ENCODE peak calls at places on chromosome 20, in six cellular contexts. One of them, this sample, is unnamed.
A peak's percentile ranks its signal among the peaks of the same experiment; 100 is the strongest.

GRCh38 chr20:53660078-53660909 is 66.7 kb upstream of the ZNF217 start:
- DNase-seq in bronchial epithelial cell: no peak
- DNase-seq in Calu3: no peak
- DNase-seq in type B pancreatic cell: no peak
- DNase-seq in fibroblast of mammary gland: peak; percentile 27
- DNase-seq in fibroblast of the aortic adventitia: peak; percentile 51
- DNase-seq in this sample: no peak

GRCh38 chr20:31505903-31506302 is 8.3 kb upstream of the HM13 start:
- DNase-seq in bronchial epithelial cell: peak; percentile 70
- DNase-seq in Calu3: no peak
- DNase-seq in type B pancreatic cell: no peak
- DNase-seq in fibroblast of mammary gland: no peak
- DNase-seq in fibroblast of the aortic adventitia: no peak
- DNase-seq in this sample: no peak

GRCh38 chr20:2763186-2763585 is 37.2 kb downstream of the CPXM1 start:
- DNase-seq in bronchial epithelial cell: no peak
- DNase-seq in Calu3: no peak
- DNase-seq in type B pancreatic cell: no peak
- DNase-seq in fibroblast of mammary gland: no peak
- DNase-seq in fibroblast of the aortic adventitia: no peak
- DNase-seq in this sample: no peak

GRCh38 chr20:48603116-48603818 is 224.5 kb downstream of the PREX1 start:
- DNase-seq in bronchial epithelial cell: no peak
- DNase-seq in Calu3: no peak
- DNase-seq in type B pancreatic cell: no peak
- DNase-seq in fibroblast of mammary gland: no peak
- DNase-seq in fibroblast of the aortic adventitia: no peak
- DNase-seq in this sample: no peak

GRCh38 chr20:8209061-8209460 is 77.0 kb downstream of the PLCB1 start:
- DNase-seq in bronchial epithelial cell: no peak
- DNase-seq in Calu3: no peak
- DNase-seq in type B pancreatic cell: no peak
- DNase-seq in fibroblast of mammary gland: no peak
- DNase-seq in fibroblast of the aortic adventitia: peak; percentile 43
- DNase-seq in this sample: no peak

GRCh38 chr20:8901237-8902025 is 167.5 kb upstream of the PLCB4 start:
- DNase-seq in bronchial epithelial cell: no peak
- DNase-seq in Calu3: no peak
- DNase-seq in type B pancreatic cell: no peak
- DNase-seq in fibroblast of mammary gland: peak; percentile 42
- DNase-seq in fibroblast of the aortic adventitia: peak; percentile 17
- DNase-seq in this sample: no peak

GRCh38 chr20:56634735-56635422 is 5.8 kb downstream of the TFAP2C start:
- DNase-seq in bronchial epithelial cell: no peak
- DNase-seq in Calu3: no peak
- DNase-seq in type B pancreatic cell: no peak
- DNase-seq in fibroblast of mammary gland: no peak
- DNase-seq in fibroblast of the aortic adventitia: no peak
- DNase-seq in this sample: no peak

GRCh38 chr20:45801851-45802250 is 10.1 kb downstream of the DNTTIP1 start:
- DNase-seq in bronchial epithelial cell: no peak
- DNase-seq in Calu3: no peak
- DNase-seq in type B pancreatic cell: no peak
- DNase-seq in fibroblast of mammary gland: no peak
- DNase-seq in fibroblast of the aortic adventitia: no peak
- DNase-seq in this sample: no peak

GRCh38 chr20:39264506-39265172 is 302.5 kb downstream of the DHX35 start:
- DNase-seq in bronchial epithelial cell: peak; percentile 80
- DNase-seq in Calu3: peak; percentile 81
- DNase-seq in type B pancreatic cell: no peak
- DNase-seq in fibroblast of mammary gland: peak; percentile 84
- DNase-seq in fibroblast of the aortic adventitia: peak; percentile 77
- DNase-seq in this sample: peak; percentile 86

GRCh38 chr20:24891546-24892393 is 57.3 kb upstream of the CST7 start:
- DNase-seq in bronchial epithelial cell: no peak
- DNase-seq in Calu3: no peak
- DNase-seq in type B pancreatic cell: no peak
- DNase-seq in fibroblast of mammary gland: no peak
- DNase-seq in fibroblast of the aortic adventitia: no peak
- DNase-seq in this sample: no peak

GRCh38 chr20:58777657-58778056 is 73.0 kb downstream of the GNAS-AS1 start:
- DNase-seq in bronchial epithelial cell: no peak
- DNase-seq in Calu3: no peak
- DNase-seq in type B pancreatic cell: no peak
- DNase-seq in fibroblast of mammary gland: no peak
- DNase-seq in fibroblast of the aortic adventitia: no peak
- DNase-seq in this sample: no peak

GRCh38 chr20:2751868-2752630 is 48.4 kb downstream of the CPXM1 start:
- DNase-seq in bronchial epithelial cell: no peak
- DNase-seq in Calu3: peak; percentile 31
- DNase-seq in type B pancreatic cell: no peak
- DNase-seq in fibroblast of mammary gland: no peak
- DNase-seq in fibroblast of the aortic adventitia: no peak
- DNase-seq in this sample: no peak

GRCh38 chr20:40706977-40707582 is 18.0 kb upstream of the MAFB start:
- DNase-seq in bronchial epithelial cell: no peak
- DNase-seq in Calu3: peak; percentile 66
- DNase-seq in type B pancreatic cell: no peak
- DNase-seq in fibroblast of mammary gland: no peak
- DNase-seq in fibroblast of the aortic adventitia: no peak
- DNase-seq in this sample: no peak

GRCh38 chr20:1894471-1894950 is 696 bp upstream of the SIRPA start:
- DNase-seq in bronchial epithelial cell: no peak
- DNase-seq in Calu3: peak; percentile 59
- DNase-seq in type B pancreatic cell: peak; percentile 81
- DNase-seq in fibroblast of mammary gland: no peak
- DNase-seq in fibroblast of the aortic adventitia: peak; percentile 35
- DNase-seq in this sample: peak; percentile 61

GRCh38 chr20:58851221-58851968 is 693 bp upstream of the GNAS-AS1 start:
- DNase-seq in bronchial epithelial cell: no peak
- DNase-seq in Calu3: no peak
- DNase-seq in type B pancreatic cell: no peak
- DNase-seq in fibroblast of mammary gland: no peak
- DNase-seq in fibroblast of the aortic adventitia: no peak
- DNase-seq in this sample: no peak

GRCh38 chr20:19929749-19930148 is 87.4 kb upstream of the NAA20 start:
- DNase-seq in bronchial epithelial cell: no peak
- DNase-seq in Calu3: no peak
- DNase-seq in type B pancreatic cell: no peak
- DNase-seq in fibroblast of mammary gland: no peak
- DNase-seq in fibroblast of the aortic adventitia: no peak
- DNase-seq in this sample: no peak

GRCh38 chr20:19403549-19403948 is 191.1 kb downstream of the SLC24A3 start:
- DNase-seq in bronchial epithelial cell: no peak
- DNase-seq in Calu3: no peak
- DNase-seq in type B pancreatic cell: no peak
- DNase-seq in fibroblast of mammary gland: no peak
- DNase-seq in fibroblast of the aortic adventitia: no peak
- DNase-seq in this sample: no peak

GRCh38 chr20:31602779-31603441 is 2.2 kb upstream of the ID1 start:
- DNase-seq in bronchial epithelial cell: peak; percentile 88
- DNase-seq in Calu3: peak; percentile 84
- DNase-seq in type B pancreatic cell: no peak
- DNase-seq in fibroblast of mammary gland: peak; percentile 82
- DNase-seq in fibroblast of the aortic adventitia: peak; percentile 40
- DNase-seq in this sample: peak; percentile 90

GRCh38 chr20:59518881-59519706 is 85.2 kb upstream of the PHACTR3 start:
- DNase-seq in bronchial epithelial cell: peak; percentile 65
- DNase-seq in Calu3: peak; percentile 67
- DNase-seq in type B pancreatic cell: no peak
- DNase-seq in fibroblast of mammary gland: peak; percentile 55
- DNase-seq in fibroblast of the aortic adventitia: peak; percentile 51
- DNase-seq in this sample: peak; percentile 62

GRCh38 chr20:49812463-49813304 is at the start of gene SLC9A8:
- DNase-seq in bronchial epithelial cell: peak; percentile 83
- DNase-seq in Calu3: peak; percentile 93
- DNase-seq in type B pancreatic cell: peak; percentile 89
- DNase-seq in fibroblast of mammary gland: peak; percentile 92
- DNase-seq in fibroblast of the aortic adventitia: peak; percentile 84
- DNase-seq in this sample: peak; percentile 95
- TF ChIP-seq CTCF in bronchial epithelial cell: peak; percentile 42
- TF ChIP-seq CTCF in Calu3: peak; percentile 69
- TF ChIP-seq CTCF in type B pancreatic cell: peak; percentile 66
- TF ChIP-seq CTCF in fibroblast of mammary gland: no peak
- TF ChIP-seq CTCF in fibroblast of the aortic adventitia: peak; percentile 48
- TF ChIP-seq CTCF in this sample: no peak

GRCh38 chr20:36827541-36828279 is 48.2 kb upstream of the TLDC2 start:
- DNase-seq in bronchial epithelial cell: no peak
- DNase-seq in Calu3: no peak
- DNase-seq in type B pancreatic cell: no peak
- DNase-seq in fibroblast of mammary gland: no peak
- DNase-seq in fibroblast of the aortic adventitia: no peak
- DNase-seq in this sample: no peak

GRCh38 chr20:36833275-36834020 is 42.5 kb upstream of the TLDC2 start:
- DNase-seq in bronchial epithelial cell: no peak
- DNase-seq in Calu3: no peak
- DNase-seq in type B pancreatic cell: no peak
- DNase-seq in fibroblast of mammary gland: peak; percentile 65
- DNase-seq in fibroblast of the aortic adventitia: peak; percentile 46
- DNase-seq in this sample: no peak

GRCh38 chr20:36835025-36835424 is 40.9 kb upstream of the TLDC2 start:
- DNase-seq in bronchial epithelial cell: no peak
- DNase-seq in Calu3: no peak
- DNase-seq in type B pancreatic cell: no peak
- DNase-seq in fibroblast of mammary gland: no peak
- DNase-seq in fibroblast of the aortic adventitia: no peak
- DNase-seq in this sample: no peak

GRCh38 chr20:36832791-36833190 is 43.1 kb upstream of the TLDC2 start:
- DNase-seq in bronchial epithelial cell: no peak
- DNase-seq in Calu3: no peak
- DNase-seq in type B pancreatic cell: no peak
- DNase-seq in fibroblast of mammary gland: no peak
- DNase-seq in fibroblast of the aortic adventitia: no peak
- DNase-seq in this sample: no peak

DNA sequence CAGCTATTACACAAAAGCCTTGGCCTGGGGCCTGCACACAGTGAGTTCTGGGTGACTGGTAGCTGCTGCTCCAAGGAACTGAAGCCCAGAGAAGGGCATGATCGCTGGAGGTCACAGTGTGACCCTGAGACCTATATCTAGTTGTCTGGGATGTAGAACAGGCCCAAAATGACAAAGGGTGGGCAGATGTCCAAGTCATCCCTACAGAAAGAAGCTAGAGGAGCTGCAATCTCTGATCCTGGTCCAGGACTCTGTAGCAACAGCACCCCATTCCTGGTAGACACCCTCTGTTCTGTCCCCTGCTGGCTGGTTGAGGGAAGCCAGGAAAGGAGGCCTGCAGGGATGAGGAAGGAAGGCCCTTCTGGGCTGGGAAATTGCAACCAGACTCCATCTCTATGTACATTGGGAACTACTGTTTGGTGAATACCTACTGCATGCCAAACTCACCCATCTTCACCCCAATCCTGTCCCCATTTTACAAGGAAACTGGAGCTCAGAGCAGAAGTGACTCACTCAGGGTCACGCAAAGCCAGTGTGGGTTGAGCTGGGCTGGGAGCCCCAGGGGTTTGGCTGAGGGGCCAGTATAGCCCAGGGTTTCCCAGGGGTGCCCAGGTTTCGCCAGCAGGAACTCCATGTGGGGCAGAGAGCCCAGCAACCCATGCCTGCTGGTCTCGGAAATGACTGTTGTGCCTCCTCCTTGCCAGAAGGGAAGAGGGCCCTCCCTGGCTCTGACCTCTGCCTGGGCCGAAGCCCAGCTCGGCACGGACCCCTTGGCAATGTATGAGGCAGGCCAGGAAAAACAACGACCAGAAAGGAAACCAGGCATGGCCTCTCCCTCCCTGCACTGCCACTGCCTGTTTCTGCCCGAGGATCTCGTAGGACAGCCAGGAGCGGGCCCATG is 44.9 kb upstream of the TLDC2 start:
- DNase-seq in bronchial epithelial cell: no peak
- DNase-seq in Calu3: no peak
- DNase-seq in type B pancreatic cell: no peak
- DNase-seq in fibroblast of mammary gland: peak; percentile 67
- DNase-seq in fibroblast of the aortic adventitia: peak; percentile 89
- DNase-seq in this sample: peak; percentile 47
- TF ChIP-seq CTCF in bronchial epithelial cell: peak; percentile 19
- TF ChIP-seq CTCF in Calu3: no peak
- TF ChIP-seq CTCF in type B pancreatic cell: peak; percentile 22
- TF ChIP-seq CTCF in fibroblast of mammary gland: peak; percentile 65
- TF ChIP-seq CTCF in fibroblast of the aortic adventitia: peak; percentile 85
- TF ChIP-seq CTCF in this sample: no peak

GRCh38 chr20:22682381-22682780 is 98.0 kb upstream of the FOXA2 start:
- DNase-seq in bronchial epithelial cell: peak; percentile 71
- DNase-seq in Calu3: no peak
- DNase-seq in type B pancreatic cell: no peak
- DNase-seq in fibroblast of mammary gland: no peak
- DNase-seq in fibroblast of the aortic adventitia: no peak
- DNase-seq in this sample: no peak

GRCh38 chr20:22687676-22688360 is 103.4 kb upstream of the FOXA2 start:
- DNase-seq in bronchial epithelial cell: no peak
- DNase-seq in Calu3: no peak
- DNase-seq in type B pancreatic cell: no peak
- DNase-seq in fibroblast of mammary gland: no peak
- DNase-seq in fibroblast of the aortic adventitia: no peak
- DNase-seq in this sample: no peak

GRCh38 chr20:22684072-22684762 is 99.8 kb upstream of the FOXA2 start:
- DNase-seq in bronchial epithelial cell: peak; percentile 59
- DNase-seq in Calu3: peak; percentile 21
- DNase-seq in type B pancreatic cell: no peak
- DNase-seq in fibroblast of mammary gland: peak; percentile 68
- DNase-seq in fibroblast of the aortic adventitia: peak; percentile 79
- DNase-seq in this sample: peak; percentile 82

GRCh38 chr20:22686097-22686496 is 101.7 kb upstream of the FOXA2 start:
- DNase-seq in bronchial epithelial cell: peak; percentile 68
- DNase-seq in Calu3: peak; percentile 7
- DNase-seq in type B pancreatic cell: no peak
- DNase-seq in fibroblast of mammary gland: peak; percentile 59
- DNase-seq in fibroblast of the aortic adventitia: peak; percentile 63
- DNase-seq in this sample: peak; percentile 62

DNA sequence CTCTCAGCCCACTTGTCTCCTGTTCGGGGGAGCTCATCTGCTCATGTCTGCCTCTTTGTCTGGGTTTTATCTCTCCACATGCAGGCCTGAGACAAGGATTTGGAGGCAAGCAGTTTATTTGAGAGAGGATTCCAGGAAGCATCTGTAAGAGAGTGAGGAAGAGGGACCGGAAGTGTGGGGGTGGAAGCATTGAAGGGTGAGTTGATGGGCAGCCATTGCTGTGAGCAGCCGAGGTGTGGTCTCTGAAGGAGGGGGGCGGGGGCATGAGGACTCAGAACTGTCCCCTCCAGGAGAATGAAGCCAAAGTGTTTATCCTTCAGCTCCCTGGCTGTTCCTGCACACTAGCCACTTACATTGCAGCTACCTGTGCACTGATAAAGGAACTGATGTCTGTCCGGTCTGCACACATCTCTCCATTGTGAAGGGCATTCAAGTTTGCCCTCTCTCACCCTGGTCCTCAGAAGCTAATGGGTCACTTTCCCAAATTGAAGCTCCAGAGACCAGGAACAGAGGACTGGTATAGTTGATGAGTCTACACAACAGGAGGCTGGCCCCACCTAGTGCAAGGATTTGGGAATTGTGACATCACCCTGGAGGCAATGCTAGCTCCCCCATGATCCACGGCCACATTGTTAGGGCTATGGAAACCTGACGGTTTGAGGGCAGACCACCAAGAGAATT is 100.5 kb upstream of the FOXA2 start:
- DNase-seq in bronchial epithelial cell: peak; percentile 28
- DNase-seq in Calu3: no peak
- DNase-seq in type B pancreatic cell: no peak
- DNase-seq in fibroblast of mammary gland: peak; percentile 6
- DNase-seq in fibroblast of the aortic adventitia: no peak
- DNase-seq in this sample: peak; percentile 40
- TF ChIP-seq CTCF in bronchial epithelial cell: peak; percentile 49
- TF ChIP-seq CTCF in Calu3: no peak
- TF ChIP-seq CTCF in type B pancreatic cell: no peak
- TF ChIP-seq CTCF in fibroblast of mammary gland: no peak
- TF ChIP-seq CTCF in fibroblast of the aortic adventitia: no peak
- TF ChIP-seq CTCF in this sample: peak; percentile 28

GRCh38 chr20:63864545-63864977 is 509 bp upstream of the TPD52L2 start:
- DNase-seq in bronchial epithelial cell: no peak
- DNase-seq in Calu3: no peak
- DNase-seq in type B pancreatic cell: no peak
- DNase-seq in fibroblast of mammary gland: no peak
- DNase-seq in fibroblast of the aortic adventitia: no peak
- DNase-seq in this sample: no peak
- TF ChIP-seq CTCF in bronchial epithelial cell: no peak
- TF ChIP-seq CTCF in Calu3: no peak
- TF ChIP-seq CTCF in type B pancreatic cell: no peak
- TF ChIP-seq CTCF in fibroblast of mammary gland: no peak
- TF ChIP-seq CTCF in fibroblast of the aortic adventitia: no peak
- TF ChIP-seq CTCF in this sample: no peak

This sample was measured in MCF 10A.